ENCODE peak calls at places on chromosome 17, in nine cellular contexts. H, T, M, P, N, B, X, O and U are unnamed samples.

GRCh38 chr17:63452979-63453551 is 7.0 kb upstream of the CYB561 start:
- DNase-seq in N (no peak), T (no peak), B (no peak), H (no peak), P (no peak), X (no peak), M (no peak), O (no peak), U (no peak)

GRCh38 chr17:73279704-73280103 is 18.0 kb upstream of the CPSF4L start:
- DNase-seq in H (no peak), T (no peak), O (no peak), N (no peak), X (no peak), P (no peak), M (no peak), B (no peak), U (no peak)

GRCh38 chr17:82848022-82848592 is 8.3 kb upstream of the ZNF750 start:
- DNase-seq in H (no peak), P (peak), N (peak), T (no peak), B (no peak), X (no peak), M (no peak), O (peak), U (no peak)

GRCh38 chr17:4185656-4186055 is 42.7 kb downstream of the CYB5D2 start:
- DNase-seq in B (no peak), M (no peak), N (no peak), X (no peak), P (no peak), T (no peak), H (no peak), O (no peak), U (no peak)

GRCh38 chr17:72104164-72104862 is 16.5 kb upstream of the SOX9 start:
- DNase-seq in X (no peak), T (no peak), M (no peak), H (peak), N (no peak), P (no peak), B (no peak), O (no peak), U (no peak)

GRCh38 chr17:56594528-56595418 is 1.3 kb downstream of the NOG start:
- DNase-seq in B (peak), X (no peak), T (no peak), P (no peak), N (no peak), M (peak), H (no peak), O (peak), U (no peak)

GRCh38 chr17:57211010-57211411 is 45.3 kb upstream of the MSI2 start:
- DNase-seq in X (no peak), T (no peak), N (no peak), O (peak), H (no peak), M (no peak), P (no peak), B (no peak), U (no peak)

GRCh38 chr17:63442549-63443035 is 3.5 kb downstream of the CYB561 start:
- DNase-seq in M (peak), H (no peak), O (no peak), T (no peak), B (peak), P (no peak), X (peak), N (no peak), U (peak)

GRCh38 chr17:70447588-70447987 is 278.3 kb downstream of the KCNJ2 start:
- DNase-seq in P (no peak), O (no peak), T (no peak), X (no peak), H (no peak), M (no peak), B (no peak), N (no peak), U (no peak)

GRCh38 chr17:40993856-40994255 is at the start of gene KRTAP3-3:
- DNase-seq in T (no peak), X (no peak), N (no peak), H (no peak), M (no peak), B (no peak), P (no peak), O (no peak), U (no peak)

GRCh38 chr17:67491678-67492019 is 114.6 kb downstream of the PITPNC1 start:
- DNase-seq in B (no peak), O (peak), P (no peak), T (no peak), M (no peak), N (no peak), X (no peak), H (no peak), U (no peak)

GRCh38 chr17:21510686-21511367 is 134.7 kb downstream of the KCNJ12 start:
- DNase-seq in O (no peak), H (no peak), B (no peak), T (no peak), P (no peak), X (no peak), N (no peak), M (no peak), U (no peak)

GRCh38 chr17:41507315-41507880 is 2.0 kb upstream of the KRT13 start:
- DNase-seq in P (no peak), T (no peak), X (no peak), N (no peak), B (no peak), H (peak), O (no peak), M (no peak), U (no peak)

GRCh38 chr17:21592774-21593173 is 99.5 kb upstream of the KCNJ18 start:
- DNase-seq in M (no peak), T (no peak), O (no peak), X (no peak), B (no peak), N (no peak), P (no peak), H (no peak), U (no peak)

GRCh38 chr17:57584050-57584551 is 161.0 kb downstream of the CCDC182 start:
- DNase-seq in O (peak), H (no peak), P (no peak), T (no peak), B (no peak), M (no peak), N (no peak), X (no peak), U (no peak)

GRCh38 chr17:42180922-42181850 is at the start of gene KCNH4:
- DNase-seq in O (peak), T (peak), B (peak), M (peak), X (peak), N (peak), P (peak), H (peak), U (peak)

GRCh38 chr17:66076546-66077190 is 115.3 kb downstream of the CEP112 start:
- DNase-seq in B (no peak), T (no peak), O (no peak), H (no peak), N (no peak), X (no peak), M (no peak), P (no peak), U (no peak)

GRCh38 chr17:76901542-76902197 is 33.5 kb downstream of the MGAT5B start:
- DNase-seq in H (peak), N (no peak), B (no peak), X (no peak), M (no peak), O (no peak), P (no peak), T (no peak), U (no peak)

GRCh38 chr17:44934745-44935105 is 12.8 kb downstream of the KIF18B start:
- DNase-seq in P (no peak), B (no peak), N (peak), H (no peak), X (no peak), M (no peak), O (no peak), T (no peak), U (no peak)

GRCh38 chr17:74449773-74450172 is 16.7 kb upstream of the CD300A start:
- DNase-seq in H (no peak), B (no peak), P (no peak), X (no peak), T (no peak), M (no peak), O (no peak), N (no peak), U (no peak)

GRCh38 chr17:43906951-43907424 is 348 bp downstream of the MPP2 start:
- DNase-seq in O (no peak), M (peak), X (no peak), B (no peak), P (no peak), N (no peak), T (no peak), H (no peak), U (no peak)

GRCh38 chr17:77644981-77645380 is 313.5 kb upstream of the TNRC6C start:
- DNase-seq in O (no peak), M (peak), X (no peak), H (no peak), P (peak), N (no peak), T (no peak), B (no peak), U (peak)

GRCh38 chr17:50889528-50890118 is 23.5 kb upstream of the TOB1 start:
- DNase-seq in M (no peak), N (peak), H (no peak), X (no peak), P (no peak), T (no peak), O (no peak), B (no peak), U (no peak)

GRCh38 chr17:41777579-41778188 is 8.8 kb downstream of the JUP start:
- DNase-seq in T (no peak), X (no peak), H (peak), M (no peak), B (no peak), O (peak), P (no peak), N (no peak), U (no peak)

GRCh38 chr17:45353047-45353446 is 36.2 kb upstream of the MAP3K14 start:
- DNase-seq in X (no peak), H (no peak), P (no peak), O (no peak), T (no peak), B (peak), M (no peak), N (no peak), U (no peak)

GRCh38 chr17:82598256-82599011 is 49.8 kb downstream of the WDR45B start:
- DNase-seq in P (no peak), O (peak), X (no peak), M (no peak), B (no peak), T (no peak), H (peak), N (no peak), U (no peak)

GRCh38 chr17:61383689-61384201 is 15.9 kb upstream of the TBX2 start:
- DNase-seq in T (no peak), B (no peak), P (no peak), X (no peak), N (no peak), M (no peak), O (peak), H (no peak), U (no peak)

GRCh38 chr17:60613325-60613724 is 13.3 kb downstream of the PPM1D start:
- DNase-seq in T (no peak), N (no peak), X (no peak), P (no peak), H (no peak), O (no peak), B (no peak), M (no peak), U (no peak)

GRCh38 chr17:50909765-50910661 is 43.9 kb upstream of the TOB1 start:
- DNase-seq in T (no peak), N (no peak), O (no peak), H (no peak), B (no peak), P (peak), X (no peak), M (no peak), U (no peak)

GRCh38 chr17:39988206-39988810 is 7.7 kb downstream of the PSMD3 start:
- DNase-seq in O (no peak), B (no peak), T (no peak), H (no peak), P (no peak), N (no peak), M (no peak), X (no peak), U (no peak)

GRCh38 chr17:9484789-9485188 is 90.8 kb downstream of the STX8 start:
- DNase-seq in H (peak), O (peak), T (no peak), P (no peak), N (no peak), M (no peak), B (no peak), X (no peak), U (no peak)

GRCh38 chr17:63434951-63435571 is 11.0 kb downstream of the CYB561 start:
- DNase-seq in H (peak), M (peak), B (no peak), T (no peak), O (peak), X (no peak), N (peak), P (peak), U (no peak)

GRCh38 chr17:34254651-34255380 is at the start of gene CCL2:
- DNase-seq in M (peak), O (peak), N (peak), X (no peak), B (no peak), H (peak), P (no peak), T (no peak), U (no peak)

GRCh38 chr17:14268264-14268663 is 31.6 kb upstream of the CDRT15 start:
- DNase-seq in B (no peak), H (no peak), O (peak), N (no peak), T (no peak), M (no peak), P (no peak), X (peak), U (no peak)
- TF ChIP-seq CTCF in B (no peak), H (no peak), O (peak), N (no peak), T (no peak), M (no peak), P (no peak), X (peak), U (no peak)

DNA sequence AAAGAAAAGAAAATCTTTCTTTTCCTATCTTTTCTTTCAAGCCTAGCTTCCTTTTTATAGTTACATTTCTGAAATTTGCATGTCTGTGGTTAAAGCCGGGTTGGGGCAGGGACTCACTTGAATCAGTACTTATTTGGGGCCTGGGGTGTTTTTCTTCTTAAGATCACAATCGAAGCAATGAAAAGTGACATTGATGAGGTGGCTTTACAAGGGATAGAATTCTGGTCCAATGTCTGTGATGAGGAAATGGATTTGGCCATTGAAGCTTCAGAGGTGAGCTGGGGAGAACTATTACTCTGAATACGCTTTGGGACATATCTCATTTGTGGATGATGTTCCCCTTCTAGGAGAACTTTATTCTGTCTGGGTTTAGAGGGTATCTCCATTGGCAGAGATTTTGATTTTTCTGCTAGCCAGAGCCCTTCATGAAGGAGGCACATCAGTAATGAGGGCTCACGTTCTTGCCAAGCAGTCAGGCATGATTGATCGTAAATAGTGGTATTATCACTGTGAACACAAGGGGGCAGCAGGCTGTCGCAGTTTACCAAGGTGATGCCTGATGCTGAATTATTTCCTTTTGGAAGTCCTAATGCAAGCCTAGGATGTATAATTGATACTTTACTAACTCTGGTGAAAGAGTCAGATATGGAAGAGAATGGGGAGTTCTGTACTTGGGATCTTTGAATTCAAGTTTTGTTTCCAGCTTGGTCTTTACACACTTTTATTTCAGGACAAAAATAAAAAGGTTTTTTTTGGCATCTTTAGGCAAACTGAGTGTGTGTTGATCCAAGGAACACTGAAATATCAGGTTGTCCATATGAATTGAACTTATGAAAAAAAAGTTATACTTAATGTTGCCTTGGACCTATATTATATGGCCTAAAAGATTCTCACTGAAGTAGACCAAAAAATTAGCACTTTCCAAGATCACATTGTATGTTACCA is 14.6 kb downstream of the KPNB1 start:
- DNase-seq in H (peak), T (no peak), P (peak), X (peak), B (peak), N (no peak), M (peak), O (peak), U (no peak)
- TF ChIP-seq CTCF in H (peak), T (no peak), P (peak), X (peak), B (peak), N (peak), M (peak), O (peak), U (peak)

GRCh38 chr17:7893226-7893880 is 4.8 kb downstream of the CHD3 start:
- DNase-seq in N (no peak), M (no peak), B (no peak), P (no peak), O (no peak), X (no peak), T (no peak), H (no peak), U (no peak)

GRCh38 chr17:7897090-7897489 is 8.5 kb downstream of the CHD3 start:
- DNase-seq in X (no peak), P (no peak), T (no peak), O (no peak), M (no peak), B (no peak), N (no peak), H (no peak), U (no peak)

GRCh38 chr17:7894866-7895265 is 6.3 kb downstream of the CHD3 start:
- DNase-seq in O (no peak), P (no peak), X (no peak), N (no peak), M (no peak), H (no peak), T (no peak), B (no peak), U (no peak)

GRCh38 chr17:7894226-7894625 is 5.6 kb downstream of the CHD3 start:
- DNase-seq in B (no peak), H (no peak), N (no peak), X (no peak), M (no peak), O (no peak), T (no peak), P (no peak), U (no peak)

DNA sequence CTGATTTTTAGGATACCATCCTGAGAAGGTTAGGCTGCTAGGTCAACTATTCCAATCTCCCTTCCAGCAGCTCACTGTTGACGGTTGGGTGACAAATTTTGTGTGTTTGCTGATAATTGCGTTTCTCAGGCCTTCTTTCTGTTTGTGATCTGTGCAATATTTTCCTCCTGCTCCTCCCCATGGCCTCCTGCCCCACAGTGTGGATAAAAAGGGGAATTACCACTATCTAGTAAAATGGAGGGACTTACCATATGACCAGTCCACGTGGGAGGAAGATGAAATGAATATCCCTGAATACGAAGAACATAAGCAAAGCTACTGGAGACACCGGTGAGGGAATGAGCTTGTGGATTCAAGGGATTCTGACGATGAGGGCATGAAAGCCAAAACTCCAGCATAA is 9.2 kb downstream of the CHD3 start:
- DNase-seq in H (peak), P (no peak), T (no peak), B (no peak), O (peak), X (no peak), N (no peak), M (no peak), U (no peak)
- TF ChIP-seq CTCF in H (peak), P (peak), T (peak), B (no peak), O (peak), X (peak), N (peak), M (no peak), U (peak)

GRCh38 chr17:37111329-37111728 is 162.6 kb downstream of the AATF start:
- DNase-seq in N (no peak), P (no peak), X (no peak), O (no peak), H (no peak), M (no peak), T (no peak), B (no peak), U (no peak)

GRCh38 chr17:37110012-37110701 is 161.4 kb downstream of the AATF start:
- DNase-seq in H (no peak), T (no peak), M (no peak), O (no peak), X (no peak), N (no peak), P (no peak), B (no peak), U (no peak)

GRCh38 chr17:37106049-37106448 is 157.3 kb downstream of the AATF start:
- DNase-seq in B (no peak), N (no peak), O (no peak), P (no peak), X (no peak), T (no peak), H (no peak), M (no peak), U (no peak)

GRCh38 chr17:37110816-37111215 is 162.1 kb downstream of the AATF start:
- DNase-seq in O (no peak), P (no peak), N (no peak), M (no peak), H (no peak), B (no peak), X (no peak), T (no peak), U (no peak)

GRCh38 chr17:37107406-37108083 is 158.8 kb downstream of the AATF start:
- DNase-seq in B (no peak), N (no peak), P (no peak), H (peak), O (peak), T (no peak), M (no peak), X (no peak), U (no peak)
- TF ChIP-seq CTCF in B (no peak), N (no peak), P (no peak), H (no peak), O (no peak), T (no peak), M (no peak), X (no peak), U (no peak)

GRCh38 chr17:38579934-38580333 is 25.8 kb downstream of the SRCIN1 start:
- DNase-seq in X (no peak), B (no peak), M (peak), H (peak), T (no peak), P (no peak), O (peak), N (no peak), U (no peak)
- TF ChIP-seq CTCF in X (peak), B (no peak), M (no peak), H (peak), T (no peak), P (no peak), O (peak), N (no peak), U (peak)

GRCh38 chr17:32445497-32445896 is 1.2 kb downstream of the PSMD11 start:
- DNase-seq in X (peak), B (no peak), M (no peak), T (no peak), H (no peak), O (no peak), P (no peak), N (no peak), U (no peak)

GRCh38 chr17:32444301-32445074 is at the start of gene PSMD11:
- DNase-seq in B (peak), N (peak), T (peak), X (peak), O (peak), P (peak), H (peak), M (peak), U (peak)

GRCh38 chr17:32443827-32444300 is 446 bp upstream of the PSMD11 start:
- DNase-seq in H (no peak), T (no peak), P (no peak), X (no peak), B (no peak), O (peak), N (no peak), M (no peak), U (no peak)

GRCh38 chr17:32445976-32446375 is 1.7 kb downstream of the PSMD11 start:
- DNase-seq in B (no peak), X (peak), T (no peak), P (no peak), O (peak), H (peak), M (no peak), N (no peak), U (no peak)

GRCh38 chr17:32445075-32445427 is 741 bp downstream of the PSMD11 start:
- DNase-seq in T (peak), X (no peak), B (no peak), N (no peak), H (peak), M (peak), P (peak), O (peak), U (no peak)
- TF ChIP-seq CTCF in T (no peak), X (no peak), B (no peak), N (no peak), H (no peak), M (no peak), P (no peak), O (no peak), U (no peak)